ENCODE peak calls at places on chromosomes 6 and 20, in five cellular contexts. A is left lobe of liver; D is SW 1271; L is stimulated activated CD8-positive, alpha-beta memory T cell treated with anti-CD3 and anti-CD28 coated beads, Interleukin-7, amount 100 ng/mL, for 1 hour; H is H7. Z is an unnamed sample.

GRCh38 chr6:41430875-41431274 is 95.5 kb downstream of the NCR2 start:
- DNase-seq in A (no peak), D (peak; percentile 33), L (no peak), H (no peak), Z (no peak)

GRCh38 chr6:145135702-145136101 is 599.6 kb downstream of the EPM2A start:
- DNase-seq in A (no peak), D (no peak), L (no peak), H (no peak), Z (no peak)

GRCh38 chr20:33674294-33675126 is at the start of gene NECAB3:
- DNase-seq in A (peak; percentile 91), D (peak; percentile 81), L (no peak), H (peak; percentile 99), Z (peak; percentile 78)

GRCh38 chr20:13839421-13840092 is 54.7 kb downstream of the NDUFAF5 start:
- DNase-seq in A (no peak), D (no peak), L (no peak), H (no peak), Z (no peak)

GRCh38 chr6:88814909-88815308 is 148.5 kb downstream of the RNGTT start:
- DNase-seq in A (no peak), D (no peak), L (no peak), H (no peak), Z (no peak)

GRCh38 chr20:7744411-7744810 is 195.8 kb downstream of the HAO1 start:
- DNase-seq in A (no peak), D (no peak), L (no peak), H (no peak), Z (no peak)

GRCh38 chr6:138250513-138251247 is 32.4 kb upstream of the PBOV1 start:
- DNase-seq in A (no peak), D (no peak), L (no peak), H (no peak), Z (no peak)

GRCh38 chr6:43393597-43393996 is 24.1 kb upstream of the ZNF318 start:
- DNase-seq in A (no peak), D (no peak), L (no peak), H (no peak), Z (no peak)

GRCh38 chr6:149683256-149683860 is 34.5 kb downstream of the LATS1 start:
- DNase-seq in A (no peak), D (no peak), L (no peak), H (no peak), Z (no peak)

GRCh38 chr20:37543828-37544227 is 16.2 kb upstream of the BLCAP start:
- DNase-seq in A (peak; percentile 27), D (no peak), L (no peak), H (no peak), Z (no peak)

GRCh38 chr6:110542311-110543024 is 66.1 kb upstream of the SLC22A16 start:
- DNase-seq in A (peak; percentile 64), D (no peak), L (no peak), H (no peak), Z (no peak)

Z was measured in stimulated activated CD4-positive, alpha-beta T cell treated with anti-CD3 and anti-CD28 coated beads, Interleukin-15, amount 100 ng/mL, for 24 hours.